ENCODE peak calls at places on chromosomes 4 and X, in six cellular contexts. S is endodermal cell, Z is adrenal gland, T is lower leg skin, P is fibroblast of pulmonary artery, V is heart left ventricle. X is an unnamed sample.

GRCh38 chrX:19747672-19748610 is 139.5 kb downstream of the SH3KBP1 start:
- DNase-seq in S (no peak), Z (no peak), T (no peak), P (no peak), V (peak), X (no peak)

GRCh38 chr4:71520850-71521249 is 182.0 kb downstream of the SLC4A4 start:
- DNase-seq in S (no peak), Z (no peak), T (no peak), P (no peak), V (no peak), X (no peak)

GRCh38 chrX:43860646-43861370 is 21.4 kb downstream of the MAOB start:
- DNase-seq in S (no peak), Z (peak), T (no peak), P (peak), V (peak), X (peak)

GRCh38 chr4:89558147-89558546 is 250.5 kb upstream of the GPRIN3 start:
- DNase-seq in S (peak), Z (no peak), T (no peak), P (no peak), V (no peak), X (no peak)

GRCh38 chr4:10640535-10641159 is 43.9 kb downstream of the CLNK start:
- DNase-seq in S (no peak), Z (peak), T (no peak), P (no peak), V (no peak), X (no peak)

GRCh38 chr4:8831221-8832129 is 40.2 kb downstream of the HMX1 start:
- DNase-seq in S (peak), Z (no peak), T (peak), P (no peak), V (peak), X (no peak)

GRCh38 chrX:41490446-41490845 is 43.3 kb downstream of the NYX start:
- DNase-seq in S (no peak), Z (no peak), T (no peak), P (no peak), V (no peak), X (no peak)

GRCh38 chrX:77937291-77937690 is 26.8 kb downstream of the ATP7A start:
- DNase-seq in S (no peak), Z (no peak), T (no peak), P (peak), V (no peak), X (no peak)

GRCh38 chr4:61373901-61374611 is 173.9 kb downstream of the ADGRL3 start:
- DNase-seq in S (no peak), Z (no peak), T (no peak), P (peak), V (no peak), X (no peak)

GRCh38 chr4:103092245-103092644 is 7.4 kb downstream of the BDH2 start:
- DNase-seq in S (no peak), Z (no peak), T (no peak), P (no peak), V (no peak), X (no peak)

GRCh38 chr4:130210871-130211270 is 1114.9 kb downstream of the C4orf33 start:
- DNase-seq in S (no peak), Z (no peak), T (no peak), P (peak), V (no peak), X (no peak)

GRCh38 chr4:98969813-98970212 is 25.7 kb upstream of the METAP1 start:
- DNase-seq in S (no peak), Z (no peak), T (no peak), P (no peak), V (no peak), X (no peak)

GRCh38 chrX:2710041-2710471 is 19.0 kb downstream of the CD99 start:
- DNase-seq in S (peak), Z (peak), T (no peak), P (peak), V (no peak), X (no peak)

GRCh38 chr4:77728420-77728819 is 90.7 kb downstream of the CNOT6L start:
- DNase-seq in S (no peak), Z (no peak), T (no peak), P (no peak), V (no peak), X (no peak)

GRCh38 chr4:56372774-56373173 is 14.5 kb downstream of the AASDH start:
- DNase-seq in S (no peak), Z (no peak), T (no peak), P (peak), V (no peak), X (no peak)

GRCh38 chr4:957581-958313 is 15.6 kb downstream of the DGKQ start:
- DNase-seq in S (no peak), Z (peak), T (peak), P (no peak), V (no peak), X (no peak)

GRCh38 chr4:68250151-68250930 is 4.8 kb upstream of the TMPRSS11B start:
- DNase-seq in S (no peak), Z (no peak), T (no peak), P (no peak), V (no peak), X (no peak)

GRCh38 chr4:68257719-68258118 is 12.2 kb upstream of the TMPRSS11B start:
- DNase-seq in S (no peak), Z (no peak), T (no peak), P (no peak), V (no peak), X (no peak)

GRCh38 chr4:68259191-68259590 is 13.7 kb upstream of the TMPRSS11B start:
- DNase-seq in S (no peak), Z (no peak), T (no peak), P (no peak), V (no peak), X (no peak)

DNA sequence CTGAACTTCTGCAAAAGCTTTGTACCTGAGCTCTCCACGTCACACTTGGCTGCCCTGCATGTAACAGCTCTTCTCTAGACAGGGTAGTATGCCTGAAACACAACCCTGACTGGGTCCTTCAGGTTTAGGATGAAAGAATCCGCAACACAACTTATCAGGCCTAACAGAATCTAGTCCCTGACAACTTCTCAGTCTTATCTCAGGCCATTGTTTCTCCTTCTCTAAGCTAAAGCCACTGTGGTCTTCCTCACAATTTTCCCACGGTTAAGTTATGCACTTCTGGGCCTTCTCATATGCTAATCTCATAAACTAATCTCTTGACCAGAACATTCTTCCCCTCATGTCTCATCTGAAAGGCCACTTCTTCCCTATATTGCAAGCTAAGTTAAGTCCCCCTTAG is 10.8 kb upstream of the TMPRSS11B start:
- DNase-seq in S (peak), Z (no peak), T (no peak), P (peak), V (no peak), X (no peak)
- TF ChIP-seq CTCF in S (no peak), Z (no peak), T (no peak), P (no peak), V (no peak), X (no peak)

GRCh38 chrX:115650916-115651315 is 89.9 kb downstream of the PLS3 start:
- DNase-seq in S (peak), Z (peak), T (no peak), P (peak), V (no peak), X (peak)
- TF ChIP-seq CTCF in S (peak), Z (peak), T (no peak), P (peak), V (peak), X (peak)

DNA sequence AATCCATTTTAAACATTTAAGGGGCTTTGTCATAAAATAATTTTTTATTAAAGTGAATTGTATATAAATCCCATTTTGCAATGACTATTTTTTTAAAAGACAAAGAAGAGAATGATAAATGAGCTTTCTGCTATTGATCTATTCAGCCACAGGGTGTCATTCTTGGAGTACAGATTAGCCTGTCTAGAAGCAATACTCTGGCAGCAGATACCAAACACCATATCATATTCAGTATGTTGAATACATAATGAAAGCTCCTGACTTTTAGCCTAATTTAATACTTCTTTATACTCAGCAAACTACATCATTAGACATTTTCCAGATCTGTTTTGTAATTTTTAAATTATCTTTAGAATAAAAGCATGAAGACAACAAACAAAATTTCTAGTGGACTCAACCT is 496.3 kb downstream of the PDGFC start:
- DNase-seq in S (no peak), Z (peak), T (no peak), P (peak), V (no peak), X (peak)
- TF ChIP-seq CTCF in S (peak), Z (peak), T (no peak), P (peak), V (peak), X (peak)

DNA sequence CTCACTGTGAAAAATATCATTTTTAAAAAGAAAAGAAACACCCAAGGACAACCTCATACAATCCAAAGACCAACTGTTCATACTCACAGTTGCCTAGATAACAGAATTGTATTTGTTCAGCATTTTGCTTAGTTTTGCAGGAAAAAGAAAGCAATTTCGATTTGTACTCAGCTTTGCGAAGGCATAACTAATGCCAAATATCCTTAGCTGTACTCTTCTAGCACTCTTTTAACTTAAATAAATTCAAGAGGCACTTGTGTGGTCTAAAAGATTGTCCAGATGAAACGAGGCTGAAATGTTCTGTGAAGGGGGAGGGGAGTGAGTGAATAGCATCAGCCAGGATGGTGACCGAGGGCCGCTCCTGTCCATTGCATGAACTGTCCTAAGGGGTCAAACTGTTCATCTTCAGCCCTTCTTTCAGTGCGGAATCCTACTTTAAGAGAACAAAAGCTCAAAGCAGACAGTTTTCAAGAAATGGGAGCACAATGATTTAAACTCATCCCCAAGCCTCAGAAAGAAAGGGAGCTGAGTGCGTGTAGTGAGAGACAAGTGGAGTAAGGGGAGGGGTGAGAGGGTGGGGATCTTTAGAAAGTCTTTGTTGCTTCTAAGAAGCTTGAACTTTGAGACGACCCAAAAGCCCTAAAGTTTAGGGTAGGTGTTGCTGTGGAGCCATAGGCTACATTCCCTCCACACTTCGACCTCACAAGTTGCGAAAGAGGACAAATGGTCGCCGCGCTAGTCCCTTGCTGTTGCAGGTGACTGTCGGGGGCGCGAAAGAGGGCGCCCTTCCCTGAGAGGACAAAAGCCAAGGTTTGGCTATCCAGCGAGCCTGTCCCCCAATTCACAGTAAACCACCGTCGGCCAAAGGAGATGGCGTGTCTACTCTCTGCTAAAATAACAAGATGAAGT is 4.0 kb upstream of the NEUROG2 start:
- DNase-seq in S (peak), Z (no peak), T (peak), P (no peak), V (no peak), X (no peak)
- TF ChIP-seq CTCF in S (peak), Z (no peak), T (no peak), P (no peak), V (no peak), X (no peak)

GRCh38 chrX:21606037-21606436 is 52.1 kb downstream of the KLHL34 start:
- DNase-seq in S (no peak), Z (no peak), T (no peak), P (no peak), V (no peak), X (no peak)
- TF ChIP-seq CTCF in S (no peak), Z (no peak), T (no peak), P (no peak), V (no peak), X (no peak)

DNA sequence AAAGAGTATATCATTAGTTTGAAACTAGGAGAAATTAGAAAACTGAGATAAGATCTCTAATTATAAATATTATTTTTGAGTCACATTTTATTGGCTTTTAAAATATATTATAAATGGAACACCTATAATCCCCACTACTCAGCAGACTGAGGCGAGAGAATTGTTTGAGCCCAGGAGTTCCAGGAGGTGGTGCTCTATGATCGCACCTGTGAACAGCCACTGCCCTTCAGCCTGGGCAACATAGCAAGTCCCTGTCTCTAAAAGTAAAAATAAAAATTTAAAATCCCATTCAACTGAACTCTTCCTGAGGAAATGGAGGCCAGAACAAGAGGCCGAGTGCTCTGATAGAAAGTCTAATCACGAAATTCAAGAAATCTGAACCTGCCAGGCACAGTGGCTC is 6.3 kb upstream of the C4orf36 start:
- DNase-seq in S (peak), Z (peak), T (no peak), P (peak), V (no peak), X (no peak)
- TF ChIP-seq CTCF in S (peak), Z (peak), T (no peak), P (peak), V (no peak), X (no peak)

GRCh38 chr4:133320576-133321170 is 171.6 kb downstream of the PCDH10 start:
- DNase-seq in S (peak), Z (peak), T (no peak), P (peak), V (no peak), X (peak)
- TF ChIP-seq CTCF in S (peak), Z (peak), T (no peak), P (peak), V (peak), X (peak)

GRCh38 chr4:139740531-139741041 is 75.0 kb downstream of the MGST2 start:
- DNase-seq in S (peak), Z (peak), T (peak), P (peak), V (peak), X (no peak)
- TF ChIP-seq CTCF in S (no peak), Z (peak), T (no peak), P (peak), V (peak), X (no peak)